ENCODE peak calls at places on chromosomes 1 and 21, in nine cellular contexts. O, W, Z, U, T, F, E, C and X are unnamed samples.

GRCh38 chr1:46160212-46160611 is 14.7 kb upstream of the TSPAN1 start:
- DNase-seq in O (no peak), W (no peak), Z (no peak), U (no peak), T (no peak), F (no peak), E (no peak), C (no peak), X (no peak)

GRCh38 chr1:43171312-43171875 is 696 bp downstream of the EBNA1BP2 start:
- DNase-seq in O (no peak), W (peak), Z (no peak), U (no peak), T (no peak), F (no peak), E (no peak), C (no peak), X (no peak)

GRCh38 chr1:25126568-25126967 is 105.7 kb downstream of the SYF2 start:
- DNase-seq in O (no peak), W (peak), Z (no peak), U (no peak), T (no peak), F (no peak), E (peak), C (no peak), X (no peak)

GRCh38 chr1:3312310-3312734 is 142.1 kb upstream of the ARHGEF16 start:
- DNase-seq in O (no peak), W (no peak), Z (no peak), U (no peak), T (no peak), F (no peak), E (peak), C (no peak), X (no peak)

GRCh38 chr1:195071461-195071860 is 1536.8 kb downstream of the KCNT2 start:
- DNase-seq in O (no peak), W (no peak), Z (no peak), U (no peak), T (no peak), F (no peak), E (no peak), C (no peak), X (no peak)

GRCh38 chr1:106047210-106047609 is 1009.3 kb upstream of the PRMT6 start:
- DNase-seq in O (no peak), W (no peak), Z (no peak), U (no peak), T (no peak), F (no peak), E (no peak), C (no peak), X (no peak)

GRCh38 chr1:217721692-217722091 is 90.5 kb downstream of the SPATA17 start:
- DNase-seq in O (no peak), W (no peak), Z (no peak), U (no peak), T (no peak), F (no peak), E (no peak), C (no peak), X (no peak)

GRCh38 chr1:6918908-6919511 is 133.8 kb downstream of the CAMTA1 start:
- DNase-seq in O (no peak), W (no peak), Z (no peak), U (no peak), T (no peak), F (no peak), E (no peak), C (no peak), X (no peak)

GRCh38 chr1:32753532-32754281 is 51.1 kb upstream of the SYNC start:
- DNase-seq in O (peak), W (peak), Z (peak), U (peak), T (peak), F (no peak), E (peak), C (no peak), X (peak)

GRCh38 chr1:167714098-167714850 is 7.5 kb upstream of the MPZL1 start:
- DNase-seq in O (peak), W (peak), Z (peak), U (peak), T (peak), F (peak), E (peak), C (peak), X (peak)
- TF ChIP-seq CTCF in O (no peak), W (no peak), Z (no peak), U (peak), T (no peak), F (no peak), E (no peak), C (no peak), X (no peak)

GRCh38 chr1:16978139-16978538 is 2.3 kb downstream of the MFAP2 start:
- DNase-seq in O (no peak), W (no peak), Z (no peak), U (no peak), T (no peak), F (no peak), E (no peak), C (no peak), X (no peak)

GRCh38 chr1:16981269-16981849 is 939 bp upstream of the MFAP2 start:
- DNase-seq in O (no peak), W (peak), Z (no peak), U (no peak), T (no peak), F (no peak), E (no peak), C (peak), X (no peak)

GRCh38 chr1:16979475-16980327 is 719 bp downstream of the MFAP2 start:
- DNase-seq in O (no peak), W (peak), Z (peak), U (no peak), T (no peak), F (no peak), E (no peak), C (no peak), X (no peak)

GRCh38 chr1:16978589-16979474 is 1.6 kb downstream of the MFAP2 start:
- DNase-seq in O (peak), W (peak), Z (peak), U (no peak), T (no peak), F (no peak), E (peak), C (peak), X (no peak)

GRCh38 chr1:16980473-16981268 is at the start of gene MFAP2:
- DNase-seq in O (peak), W (peak), Z (no peak), U (no peak), T (peak), F (no peak), E (no peak), C (no peak), X (no peak)
- TF ChIP-seq CTCF in O (no peak), W (no peak), Z (no peak), U (no peak), T (no peak), F (no peak), E (no peak), C (no peak), X (no peak)

GRCh38 chr1:85605519-85606413 is 25.2 kb downstream of the CCN1 start:
- DNase-seq in O (no peak), W (no peak), Z (no peak), U (no peak), T (no peak), F (no peak), E (no peak), C (no peak), X (no peak)
- TF ChIP-seq CTCF in O (no peak), W (no peak), Z (no peak), U (no peak), T (no peak), F (no peak), E (no peak), C (no peak), X (no peak)

GRCh38 chr1:155725142-155725541 is 36.3 kb downstream of the DAP3 start:
- DNase-seq in O (no peak), W (no peak), Z (no peak), U (no peak), T (no peak), F (no peak), E (no peak), C (no peak), X (no peak)

GRCh38 chr1:155729031-155729898 is 40.4 kb downstream of the DAP3 start:
- DNase-seq in O (no peak), W (peak), Z (no peak), U (peak), T (peak), F (no peak), E (no peak), C (peak), X (no peak)
- TF ChIP-seq CTCF in O (peak), W (peak), Z (peak), U (peak), T (peak), F (no peak), E (peak), C (peak), X (no peak)

DNA sequence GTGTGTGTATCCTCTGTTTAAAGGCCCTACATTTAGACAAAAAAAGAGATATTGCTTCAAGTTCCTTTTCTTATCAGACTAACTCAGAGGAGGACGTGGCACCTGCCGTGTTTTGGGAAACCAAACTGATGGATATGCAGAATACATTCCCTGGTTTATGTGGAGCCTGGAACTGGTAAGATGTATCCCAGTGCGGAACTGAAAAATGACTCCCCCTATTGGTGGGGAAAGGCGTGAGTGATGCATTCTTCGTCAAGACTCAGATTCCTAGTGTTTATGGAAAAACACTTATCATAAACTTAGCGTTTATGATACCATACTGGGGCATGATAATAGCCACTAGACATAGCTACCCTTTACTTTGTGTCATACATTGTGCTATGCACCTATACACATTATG is 154.2 kb downstream of the ZNF326 start:
- DNase-seq in O (no peak), W (no peak), Z (no peak), U (no peak), T (no peak), F (no peak), E (no peak), C (no peak), X (no peak)
- TF ChIP-seq CTCF in O (no peak), W (no peak), Z (no peak), U (no peak), T (no peak), F (no peak), E (no peak), C (no peak), X (no peak)

GRCh38 chr21:31663584-31664249 is 4.2 kb downstream of the SOD1 start:
- DNase-seq in O (no peak), W (no peak), Z (no peak), U (no peak), T (no peak), F (no peak), E (no peak), C (no peak), X (no peak)

GRCh38 chr21:31658053-31658452 is 1.4 kb upstream of the SOD1 start:
- DNase-seq in O (no peak), W (no peak), Z (no peak), U (no peak), T (no peak), F (no peak), E (no peak), C (no peak), X (no peak)

GRCh38 chr21:31659286-31660133 is at the start of gene SOD1:
- DNase-seq in O (peak), W (peak), Z (peak), U (peak), T (peak), F (peak), E (peak), C (peak), X (peak)

GRCh38 chr21:31656199-31657095 is 3.0 kb upstream of the SOD1 start:
- DNase-seq in O (no peak), W (peak), Z (no peak), U (no peak), T (no peak), F (no peak), E (no peak), C (peak), X (no peak)

DNA sequence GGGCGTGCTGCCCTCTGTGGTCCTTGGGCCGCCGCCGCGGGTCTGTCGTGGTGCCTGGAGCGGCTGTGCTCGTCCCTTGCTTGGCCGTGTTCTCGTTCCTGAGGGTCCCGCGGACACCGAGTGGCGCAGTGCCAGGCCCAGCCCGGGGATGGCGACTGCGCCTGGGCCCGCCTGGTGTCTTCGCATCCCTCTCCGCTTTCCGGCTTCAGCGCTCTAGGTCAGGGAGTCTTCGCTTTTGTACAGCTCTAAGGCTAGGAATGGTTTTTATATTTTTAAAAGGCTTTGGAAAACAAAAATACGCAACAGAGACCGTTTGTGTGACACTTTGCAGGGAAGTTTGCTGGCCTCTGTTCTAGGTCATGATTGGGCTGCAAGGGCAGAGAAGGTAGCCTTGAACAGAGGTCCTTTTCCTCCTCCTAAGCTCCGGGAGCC is 657 bp downstream of the SOD1 start:
- DNase-seq in O (no peak), W (peak), Z (no peak), U (no peak), T (no peak), F (no peak), E (no peak), C (no peak), X (no peak)
- TF ChIP-seq CTCF in O (no peak), W (no peak), Z (no peak), U (no peak), T (no peak), F (no peak), E (no peak), C (no peak), X (no peak)

DNA sequence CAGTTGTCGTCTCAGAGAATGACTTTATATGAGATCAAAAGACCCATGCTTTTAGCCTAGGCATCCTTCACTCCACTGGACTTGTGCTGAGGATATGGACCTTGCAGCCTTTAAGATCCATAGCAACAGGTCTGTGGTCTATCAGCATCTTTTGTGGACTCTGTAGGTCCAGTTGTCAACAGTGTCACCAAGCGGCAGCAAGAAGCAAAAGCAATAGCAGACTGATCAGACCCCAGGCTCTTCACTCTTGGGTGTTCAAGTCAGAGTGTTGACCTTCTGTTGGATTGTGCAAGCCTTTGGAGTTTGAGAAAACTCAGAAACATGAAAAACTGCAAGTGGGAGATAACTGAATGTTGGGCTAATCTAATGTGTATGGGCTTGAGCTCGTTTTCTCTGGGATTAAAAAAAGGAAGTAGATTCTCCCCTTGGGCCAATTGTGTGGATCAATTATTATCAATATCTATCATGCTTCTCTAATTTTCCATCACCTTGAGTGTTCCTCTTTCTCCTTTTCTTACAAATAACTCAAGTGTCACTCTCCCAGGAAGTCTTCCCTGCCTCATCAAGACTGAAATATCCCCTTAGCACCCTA is 144.2 kb downstream of the LYPLAL1 start:
- DNase-seq in O (no peak), W (peak), Z (no peak), U (no peak), T (no peak), F (no peak), E (no peak), C (no peak), X (no peak)
- TF ChIP-seq CTCF in O (no peak), W (peak), Z (no peak), U (no peak), T (peak), F (no peak), E (no peak), C (peak), X (no peak)